ENCODE peak calls at places on chromosomes 5 and 9, in five cellular contexts. X is GM04504, D is G401, V is SW 1271, W is KG1. P is an unnamed sample.
A peak's percentile ranks its signal among the peaks of the same experiment; 100 is the strongest.

GRCh38 chr5:132822650-132823480 is 7.6 kb downstream of the SHROOM1 start:
- DNase-seq in X (no peak), D (peak; percentile 71), V (no peak), W (no peak), P (no peak)

GRCh38 chr9:37300620-37301368 is 121.7 kb upstream of the GRHPR start:
- DNase-seq in X (no peak), D (no peak), V (no peak), W (no peak), P (no peak)

GRCh38 chr5:52811067-52811749 is 23.5 kb downstream of the ITGA1 start:
- DNase-seq in X (no peak), D (no peak), V (peak; percentile 27), W (no peak), P (peak; percentile 20)

GRCh38 chr5:90809695-90810094 is 251.1 kb downstream of the ADGRV1 start:
- DNase-seq in X (no peak), D (peak; percentile 1), V (no peak), W (no peak), P (no peak)

GRCh38 chr5:54719384-54720306 is 202.1 kb downstream of the SNX18 start:
- DNase-seq in X (peak; percentile 70), D (peak; percentile 54), V (peak; percentile 20), W (no peak), P (no peak)

GRCh38 chr9:15150939-15151338 is 156.1 kb downstream of the TTC39B start:
- DNase-seq in X (no peak), D (no peak), V (no peak), W (no peak), P (no peak)

GRCh38 chr9:108473209-108474112 is 382.3 kb downstream of the ACTL7B start:
- DNase-seq in X (no peak), D (peak; percentile 59), V (peak; percentile 56), W (no peak), P (peak; percentile 60)

GRCh38 chr9:87276327-87276841 is 221.3 kb upstream of the DAPK1 start:
- DNase-seq in X (no peak), D (no peak), V (peak; percentile 49), W (no peak), P (no peak)

GRCh38 chr9:33142531-33142930 is 24.6 kb downstream of the B4GALT1 start:
- DNase-seq in X (no peak), D (no peak), V (no peak), W (no peak), P (no peak)

GRCh38 chr9:113471143-113471542 is 7.6 kb downstream of the RGS3 start:
- DNase-seq in X (no peak), D (no peak), V (no peak), W (no peak), P (no peak)

GRCh38 chr5:140186155-140186753 is 11.3 kb downstream of the CYSTM1 start:
- DNase-seq in X (no peak), D (no peak), V (no peak), W (no peak), P (no peak)

GRCh38 chr5:80406980-80407734 is 707 bp upstream of the ZFYVE16 start:
- DNase-seq in X (peak; percentile 12), D (no peak), V (no peak), W (no peak), P (no peak)

GRCh38 chr9:76459691-76460635 is 981 bp downstream of the GCNT1 start:
- DNase-seq in X (no peak), D (peak; percentile 75), V (no peak), W (no peak), P (no peak)

GRCh38 chr9:110143969-110144545 is 63.9 kb downstream of the C9orf152 start:
- DNase-seq in X (no peak), D (no peak), V (no peak), W (no peak), P (no peak)

GRCh38 chr5:135151256-135151655 is 117.2 kb upstream of the PITX1 start:
- DNase-seq in X (no peak), D (no peak), V (no peak), W (no peak), P (no peak)

GRCh38 chr9:112308576-112308975 is 24.8 kb downstream of the PTBP3 start:
- DNase-seq in X (no peak), D (no peak), V (no peak), W (no peak), P (no peak)

GRCh38 chr9:33737811-33738606 is 57.4 kb upstream of the PRSS3 start:
- DNase-seq in X (peak; percentile 30), D (peak; percentile 43), V (peak; percentile 29), W (no peak), P (peak; percentile 16)

GRCh38 chr9:85061969-85062368 is 392.4 kb downstream of the NTRK2 start:
- DNase-seq in X (no peak), D (no peak), V (no peak), W (no peak), P (no peak)

GRCh38 chr9:104802110-104802509 is 38.2 kb downstream of the NIPSNAP3B start:
- DNase-seq in X (no peak), D (peak; percentile 44), V (no peak), W (no peak), P (no peak)

GRCh38 chr5:159956074-159956473 is 39.8 kb downstream of the ADRA1B start:
- DNase-seq in X (no peak), D (no peak), V (no peak), W (no peak), P (no peak)

GRCh38 chr5:155193018-155193417 is 179.5 kb downstream of the KIF4B start:
- DNase-seq in X (no peak), D (no peak), V (no peak), W (no peak), P (no peak)

P was measured in epithelial cell of prostate.